ENCODE peak calls at places on chromosomes 16 and 17, in six cellular contexts. J is Daoy; K is hepatic stellate cell; E is NCI-H510A treated with DMSO at 0.1 percent for 48 hours; U is stimulated activated CD4-positive, alpha-beta T cell treated with anti-CD3 and anti-CD28 coated beads, Interleukin-4, amount 100 ng/mL, for 1 hour; S is nephron progenitor cell. R is an unnamed sample.

GRCh38 chr16:13436641-13437423 is 483.1 kb upstream of the ERCC4 start:
- DNase-seq in J (no peak), K (no peak), E (no peak), U (no peak), S (no peak), R (no peak)

GRCh38 chr16:56684256-56684925 is 2.1 kb downstream of the MT1X start:
- DNase-seq in J (no peak), K (no peak), E (no peak), U (no peak), S (no peak), R (no peak)

GRCh38 chr17:78128616-78129384 is at the start of gene TMC6:
- DNase-seq in J (peak), K (peak), E (peak), U (peak), S (peak), R (peak)

GRCh38 chr17:61460796-61461585 is 8.8 kb downstream of the TBX4 start:
- DNase-seq in J (no peak), K (no peak), E (no peak), U (no peak), S (no peak), R (no peak)

GRCh38 chr17:66654341-66654740 is 180.6 kb upstream of the CACNG5 start:
- DNase-seq in J (no peak), K (no peak), E (no peak), U (no peak), S (no peak), R (no peak)

GRCh38 chr17:1109606-1110523 is 69.9 kb downstream of the ABR start:
- DNase-seq in J (peak), K (peak), E (no peak), U (peak), S (no peak), R (no peak)

GRCh38 chr16:53211253-53211652 is 156.5 kb downstream of the CHD9 start:
- DNase-seq in J (no peak), K (no peak), E (no peak), U (no peak), S (no peak), R (no peak)

GRCh38 chr17:77455878-77456234 is 315.1 kb downstream of the SEC14L1 start:
- DNase-seq in J (no peak), K (no peak), E (no peak), U (no peak), S (no peak), R (no peak)

GRCh38 chr17:39928868-39929651 is 1.5 kb downstream of the LRRC3C start:
- DNase-seq in J (peak), K (peak), E (no peak), U (no peak), S (no peak), R (no peak)

GRCh38 chr17:68356520-68356919 is 65.2 kb downstream of the ARSG start:
- DNase-seq in J (peak), K (no peak), E (no peak), U (peak), S (no peak), R (no peak)

GRCh38 chr16:85898521-85899442 is at the start of gene IRF8:
- DNase-seq in J (no peak), K (peak), E (no peak), U (peak), S (peak), R (peak)

GRCh38 chr17:41906465-41907184 is 12.1 kb downstream of the ACLY start:
- DNase-seq in J (peak), K (no peak), E (no peak), U (no peak), S (no peak), R (no peak)

GRCh38 chr17:81241648-81242420 is 2.7 kb downstream of the NDUFAF8 start:
- DNase-seq in J (peak), K (peak), E (peak), U (peak), S (peak), R (peak)

GRCh38 chr17:71709974-71710373 is 410.8 kb upstream of the SOX9 start:
- DNase-seq in J (no peak), K (no peak), E (peak), U (no peak), S (no peak), R (no peak)

GRCh38 chr16:3175157-3176153 is 12.5 kb upstream of the OR1F1 start:
- DNase-seq in J (peak), K (no peak), E (no peak), U (no peak), S (peak), R (peak)

GRCh38 chr16:72872966-72873365 is 175.0 kb downstream of the ZFHX3 start:
- DNase-seq in J (no peak), K (no peak), E (no peak), U (no peak), S (no peak), R (no peak)

GRCh38 chr17:78890111-78890897 is 12.7 kb downstream of the CEP295NL start:
- DNase-seq in J (no peak), K (no peak), E (no peak), U (peak), S (no peak), R (no peak)